ENCODE peak calls at places on chromosomes 4 and X, in five cellular contexts. V is cardiac muscle cell, T is brain microvascular endothelial cell, M is choroid plexus epithelial cell, Q is astrocyte. P is an unnamed sample.

GRCh38 chrX:56313308-56313707 is 81.2 kb downstream of the KLF8 start:
- DNase-seq in T (no peak), V (no peak), M (no peak), Q (no peak), P (no peak)

GRCh38 chrX:6678313-6678712 is 143.4 kb upstream of the VCX3A start:
- DNase-seq in V (peak), T (no peak), M (no peak), Q (no peak), P (no peak)

GRCh38 chr4:134365852-134366251 is 164.3 kb upstream of the PABPC4L start:
- DNase-seq in V (no peak), M (peak), Q (peak), T (no peak), P (no peak)

GRCh38 chr4:26441110-26441509 is 49.2 kb downstream of the CCKAR start:
- DNase-seq in T (peak), Q (peak), M (peak), V (no peak), P (peak)

GRCh38 chr4:128986908-128987307 is 106.4 kb downstream of the SCLT1 start:
- DNase-seq in T (no peak), V (no peak), Q (no peak), M (no peak), P (no peak)

GRCh38 chrX:2550288-2551020 is 49.7 kb upstream of the DHRSX start:
- DNase-seq in M (no peak), Q (no peak), T (no peak), V (no peak), P (no peak)

GRCh38 chr4:52957220-52957686 is 95.1 kb downstream of the RASL11B start:
- DNase-seq in M (peak), T (no peak), Q (peak), V (peak), P (no peak)

GRCh38 chr4:186780291-186781031 is 56.8 kb upstream of the FAT1 start:
- DNase-seq in V (no peak), T (no peak), Q (no peak), M (no peak), P (no peak)

GRCh38 chr4:140867338-140867737 is 111.2 kb upstream of the TBC1D9 start:
- DNase-seq in M (no peak), V (peak), T (no peak), Q (no peak), P (no peak)

GRCh38 chr4:123616970-123617392 is 220.4 kb downstream of the SPRY1 start:
- DNase-seq in Q (no peak), T (peak), M (peak), V (no peak), P (peak)

GRCh38 chrX:47863187-47863586 is 26.5 kb downstream of the ZNF81 start:
- DNase-seq in Q (no peak), V (no peak), M (no peak), T (no peak), P (no peak)

GRCh38 chr4:25865586-25865985 is 2.8 kb upstream of the SEL1L3 start:
- DNase-seq in M (no peak), T (no peak), V (no peak), Q (peak), P (peak)

GRCh38 chrX:11193035-11193469 is 81.9 kb downstream of the HCCS start:
- DNase-seq in Q (peak), V (no peak), M (peak), T (no peak), P (peak)

GRCh38 chr4:11467931-11468330 is 39.2 kb upstream of the HS3ST1 start:
- DNase-seq in T (no peak), V (no peak), Q (no peak), M (no peak), P (no peak)

GRCh38 chr4:109816082-109816442 is 500 bp downstream of the GAR1 start:
- DNase-seq in T (no peak), M (no peak), Q (no peak), V (no peak), P (no peak)

GRCh38 chrX:75155830-75156525 is at the start of gene ABCB7:
- DNase-seq in V (peak), M (peak), T (peak), Q (peak), P (peak)
- TF ChIP-seq CTCF in V (peak), M (peak), T (no peak), Q (no peak), P (peak)

DNA sequence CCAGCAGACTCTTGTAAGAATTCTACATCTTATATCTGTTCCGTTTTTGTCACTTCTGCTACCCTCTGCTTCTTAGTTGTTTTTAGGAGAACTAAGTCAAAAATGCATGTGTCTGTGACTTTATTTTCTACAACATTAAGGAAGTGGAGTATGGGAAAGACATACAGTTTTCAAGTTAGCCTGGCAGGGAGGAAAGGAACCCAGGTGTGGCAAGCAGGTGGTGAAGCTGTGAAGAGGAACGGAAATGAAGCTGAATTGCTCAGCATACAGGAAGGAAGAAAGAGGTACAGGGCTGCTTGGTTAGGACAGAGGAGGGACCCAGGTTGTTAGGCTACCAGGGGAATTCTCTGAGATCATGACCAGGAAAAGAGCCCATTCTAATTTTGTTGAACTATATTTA is 9.4 kb downstream of the GPRIN3 start:
- DNase-seq in T (no peak), Q (no peak), M (no peak), V (no peak), P (no peak)
- H3K4me3 ChIP-seq in T (no peak), Q (no peak), M (no peak), V (no peak), P (no peak)

GRCh38 chrX:53294024-53294648 is 12.8 kb upstream of the IQSEC2 start:
- DNase-seq in V (no peak), T (peak), M (peak), Q (no peak), P (no peak)
- TF ChIP-seq CTCF in V (peak), T (peak), M (peak), Q (no peak), P (peak)

GRCh38 chrX:39613508-39613921 is 484.2 kb downstream of the BCOR start:
- DNase-seq in T (no peak), M (no peak), V (peak), Q (no peak), P (peak)
- H3K4me3 ChIP-seq in T (no peak), M (no peak), V (peak), Q (peak), P (no peak)

GRCh38 chrX:108138814-108139213 is 47.2 kb downstream of the ATG4A start:
- DNase-seq in V (no peak), Q (no peak), T (no peak), M (no peak), P (no peak)

GRCh38 chrX:108130889-108131288 is 39.3 kb downstream of the ATG4A start:
- DNase-seq in M (no peak), Q (no peak), T (no peak), V (no peak), P (no peak)

GRCh38 chrX:108131471-108131870 is 39.9 kb downstream of the ATG4A start:
- DNase-seq in M (no peak), Q (peak), V (no peak), T (peak), P (peak)

GRCh38 chrX:108132034-108132433 is 40.5 kb downstream of the ATG4A start:
- DNase-seq in M (no peak), Q (no peak), V (no peak), T (no peak), P (no peak)

DNA sequence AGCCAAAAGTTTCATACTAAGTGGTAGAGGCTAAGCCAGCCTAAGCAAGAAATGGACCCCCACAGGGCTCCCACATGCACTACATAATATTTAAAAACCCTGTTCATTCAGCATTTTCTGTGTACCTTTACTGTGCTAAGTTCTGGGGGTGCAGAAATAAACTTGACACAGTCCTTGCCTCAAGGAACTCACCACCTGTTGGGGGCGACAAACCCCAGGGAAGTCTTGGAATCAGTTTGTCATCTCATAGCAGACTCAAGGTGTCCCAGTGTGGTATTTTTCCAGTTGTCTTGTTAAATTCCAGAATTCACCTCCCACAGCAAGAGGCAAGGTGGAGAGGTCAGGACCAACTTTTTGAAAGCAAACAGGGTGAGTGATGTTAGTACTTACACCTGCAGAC is 43.1 kb downstream of the ATG4A start:
- DNase-seq in M (no peak), Q (no peak), V (no peak), T (no peak), P (no peak)
- TF ChIP-seq CTCF in M (peak), Q (no peak), V (no peak), T (no peak), P (no peak)

GRCh38 chrX:40005290-40006011 is 92.3 kb downstream of the BCOR start:
- DNase-seq in T (no peak), M (no peak), Q (no peak), V (no peak), P (peak)
- H3K4me3 ChIP-seq in T (peak), M (no peak), Q (no peak), V (no peak), P (no peak)

GRCh38 chr4:33031328-33031727 is 2311.2 kb downstream of the PCDH7 start:
- DNase-seq in Q (no peak), M (no peak), T (no peak), V (no peak), P (no peak)
- TF ChIP-seq CTCF in Q (no peak), M (no peak), T (no peak), V (no peak), P (no peak)

DNA sequence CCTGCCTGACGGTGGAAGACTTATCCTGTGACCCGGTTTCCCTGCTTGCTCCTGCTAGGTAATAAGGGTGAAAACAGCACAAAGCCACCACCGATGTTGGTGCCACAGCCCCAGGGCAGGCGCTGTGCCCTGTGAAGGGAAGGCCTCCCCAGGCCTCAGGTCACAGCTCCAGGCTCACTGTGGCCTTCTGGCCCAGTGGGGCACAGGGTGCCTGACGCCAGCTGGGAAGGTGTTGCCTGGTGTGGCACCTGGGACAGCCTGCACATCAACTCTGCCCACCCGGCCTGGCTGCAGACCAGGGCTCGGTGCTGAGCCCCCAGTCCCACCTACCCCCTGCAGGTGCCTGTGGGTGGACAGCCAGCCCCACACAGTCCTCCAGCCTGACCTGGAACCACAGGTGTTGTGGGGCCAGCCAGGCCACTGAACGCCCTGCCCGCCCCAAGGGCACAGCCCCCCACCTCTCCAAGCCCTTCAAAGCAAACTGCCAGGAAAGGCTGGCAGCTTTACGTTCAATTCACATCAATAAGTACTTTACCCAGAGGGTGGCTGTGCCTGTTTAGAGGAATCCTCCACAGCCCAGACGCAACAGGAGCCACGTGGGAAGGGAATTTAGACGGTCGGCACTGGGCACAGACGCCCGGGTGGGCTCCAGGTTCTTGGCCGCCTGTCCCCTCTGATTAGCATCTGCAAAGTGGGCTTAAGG is 54.3 kb downstream of the ZFYVE28 start:
- DNase-seq in M (no peak), Q (no peak), V (no peak), T (no peak), P (no peak)
- H3K4me3 ChIP-seq in M (peak), Q (peak), V (no peak), T (peak), P (peak)

P was measured in fibroblast of pulmonary artery.